ENCODE peak calls at places on chromosome 20, in eight cellular contexts. M is HTR-8/SVneo; Y is GM13977; Q is stimulated activated CD8-positive, alpha-beta memory T cell treated with anti-CD3 and anti-CD28 coated beads, Interleukin-2, amount 100 ng/mL, for 1 hour; E is fibroblast of the aortic adventitia; T is substantia nigra; P is cerebellar cortex; C is stimulated activated CD4-positive, alpha-beta T cell treated with anti-CD3 and anti-CD28 coated beads, Interleukin-15, amount 100 ng/mL, for 24 hours. L is an unnamed sample.

GRCh38 chr20:32773880-32774279 is 11.7 kb downstream of the DNMT3B start:
- DNase-seq in M (no peak), C (no peak), T (no peak), P (no peak), E (no peak), Y (no peak), Q (no peak), L (peak; percentile 77)

GRCh38 chr20:49685809-49686208 is 27.9 kb downstream of the B4GALT5 start:
- DNase-seq in Y (no peak), M (peak; percentile 61), P (peak; percentile 45), T (no peak), C (no peak), E (peak; percentile 84), Q (no peak), L (no peak)

GRCh38 chr20:8454137-8454712 is 322.2 kb downstream of the PLCB1 start:
- DNase-seq in Y (peak; percentile 22), C (peak; percentile 24), M (no peak), E (peak; percentile 94), P (no peak), Q (no peak), T (no peak), L (peak; percentile 22)

GRCh38 chr20:32973077-32973717 is 31.0 kb downstream of the SUN5 start:
- DNase-seq in P (no peak), T (no peak), Y (no peak), Q (no peak), C (no peak), M (no peak), E (no peak), L (no peak)

GRCh38 chr20:38579219-38579618 is 1.8 kb upstream of the ADIG start:
- DNase-seq in M (no peak), P (no peak), T (no peak), Y (no peak), C (no peak), Q (no peak), E (no peak), L (no peak)

GRCh38 chr20:25195962-25196700 is 619 bp downstream of the ENTPD6 start:
- DNase-seq in Y (no peak), C (peak; percentile 57), P (peak; percentile 50), M (peak; percentile 22), T (no peak), E (no peak), Q (no peak), L (peak; percentile 52)

GRCh38 chr20:62979876-62980373 is 26.8 kb downstream of the BHLHE23 start:
- DNase-seq in P (peak; percentile 22), C (no peak), T (no peak), M (no peak), E (no peak), Y (peak; percentile 53), Q (no peak), L (no peak)

GRCh38 chr20:63333241-63333836 is 27.8 kb downstream of the CHRNA4 start:
- DNase-seq in M (no peak), E (no peak), Q (no peak), Y (no peak), C (no peak), T (no peak), P (peak; percentile 47), L (no peak)

GRCh38 chr20:9139106-9139808 is 70.4 kb downstream of the PLCB4 start:
- DNase-seq in Q (no peak), T (no peak), E (no peak), P (no peak), Y (no peak), M (no peak), C (no peak), L (no peak)

GRCh38 chr20:47720636-47721427 is 64.4 kb downstream of the SULF2 start:
- DNase-seq in E (peak; percentile 52), M (no peak), P (no peak), C (no peak), T (no peak), Q (no peak), Y (no peak), L (no peak)

GRCh38 chr20:40991181-40991889 is 37.3 kb upstream of the TOP1 start:
- DNase-seq in C (no peak), Q (no peak), T (peak; percentile 25), P (no peak), Y (peak; percentile 82), M (no peak), E (no peak), L (peak; percentile 32)

GRCh38 chr20:35616465-35617396 is 1.1 kb downstream of the SPAG4 start:
- DNase-seq in Q (no peak), Y (peak; percentile 56), M (no peak), T (peak; percentile 51), C (peak; percentile 78), E (peak; percentile 99), P (peak; percentile 98), L (peak; percentile 88)

GRCh38 chr20:5230544-5230943 is 86.2 kb downstream of the PROKR2 start:
- DNase-seq in Y (no peak), Q (no peak), M (no peak), E (no peak), T (no peak), C (no peak), P (no peak), L (no peak)

GRCh38 chr20:2237059-2237458 is 58.7 kb upstream of the TGM3 start:
- DNase-seq in T (no peak), E (peak; percentile 97), P (peak; percentile 4), M (peak; percentile 72), C (no peak), Q (no peak), Y (no peak), L (peak; percentile 73)

GRCh38 chr20:17662333-17663039 is 19.6 kb downstream of the RRBP1 start:
- DNase-seq in M (no peak), P (no peak), C (no peak), Y (no peak), E (peak; percentile 88), Q (no peak), T (no peak), L (no peak)

L was measured in testis.